ENCODE peak calls at places on chromosomes 1 and 21, in six cellular contexts. N is K562, K is uterus, Q is transverse colon, U is IMR-90, H is gastrocnemius medialis. J is an unnamed sample.

GRCh38 chr1:56525463-56526155 is 53.8 kb downstream of the PLPP3 start:
- DNase-seq in Q (peak; percentile 27), K (no peak), N (no peak), H (no peak), U (peak; percentile 60), J (peak; percentile 81)

GRCh38 chr1:161176468-161177111 is 717 bp downstream of the B4GALT3 start:
- DNase-seq in U (no peak), K (no peak), Q (no peak), H (no peak), N (no peak), J (no peak)

GRCh38 chr1:34755961-34756360 is 1.1 kb downstream of the GJB5 start:
- DNase-seq in H (no peak), N (no peak), K (no peak), U (no peak), Q (no peak), J (no peak)

GRCh38 chr1:62706985-62707745 is 19.0 kb upstream of the DOCK7 start:
- DNase-seq in N (no peak), H (no peak), Q (no peak), K (no peak), U (no peak), J (no peak)

GRCh38 chr1:63611231-63611630 is 18.0 kb downstream of the PGM1 start:
- DNase-seq in U (peak; percentile 19), H (no peak), Q (no peak), K (no peak), N (no peak), J (no peak)

GRCh38 chr1:90114521-90115141 is 119.7 kb downstream of the ZNF326 start:
- DNase-seq in U (peak; percentile 49), N (peak; percentile 60), H (no peak), K (no peak), Q (no peak), J (no peak)

GRCh38 chr1:210125143-210125542 is 107.5 kb upstream of the SERTAD4 start:
- DNase-seq in K (no peak), U (no peak), N (no peak), Q (no peak), H (no peak), J (no peak)

GRCh38 chr1:212951058-212951923 is 950 bp downstream of the VASH2 start:
- DNase-seq in H (no peak), K (no peak), N (no peak), U (no peak), Q (no peak), J (no peak)

GRCh38 chr1:19775831-19776230 is 23.9 kb downstream of the TMCO4 start:
- DNase-seq in Q (no peak), K (no peak), N (no peak), U (no peak), H (no peak), J (no peak)

GRCh38 chr1:200895448-200895799 is 724 bp downstream of the INAVA start:
- DNase-seq in U (no peak), K (no peak), N (no peak), Q (no peak), H (no peak), J (peak; percentile 62)

GRCh38 chr1:7474786-7475502 is 296.2 kb upstream of the VAMP3 start:
- DNase-seq in H (no peak), Q (no peak), U (no peak), K (no peak), N (peak; percentile 19), J (no peak)

GRCh38 chr1:97826820-97827219 is 94.0 kb downstream of the DPYD start:
- DNase-seq in N (no peak), U (no peak), H (no peak), Q (no peak), K (no peak), J (no peak)

GRCh38 chr1:87799451-87799850 is 470.8 kb downstream of the LMO4 start:
- DNase-seq in N (no peak), H (no peak), U (peak; percentile 52), K (no peak), Q (no peak), J (no peak)

GRCh38 chr1:31497601-31498000 is 78.7 kb upstream of the TINAGL1 start:
- DNase-seq in U (peak; percentile 68), K (no peak), Q (no peak), N (no peak), H (no peak), J (no peak)

GRCh38 chr1:245179706-245180105 is 24.9 kb downstream of the KIF26B start:
- DNase-seq in H (no peak), N (no peak), Q (no peak), K (no peak), U (no peak), J (no peak)

GRCh38 chr1:61533546-61533945 is 191.4 kb downstream of the TM2D1 start:
- DNase-seq in K (no peak), H (no peak), U (no peak), Q (no peak), N (no peak), J (no peak)

GRCh38 chr1:183346276-183346732 is 71.9 kb downstream of the NMNAT2 start:
- DNase-seq in N (peak; percentile 25), U (no peak), K (no peak), Q (no peak), H (no peak), J (no peak)

GRCh38 chr1:56754713-56755505 is 64.3 kb downstream of the FYB2 start:
- DNase-seq in H (no peak), N (no peak), Q (no peak), K (no peak), U (no peak), J (no peak)

DNA sequence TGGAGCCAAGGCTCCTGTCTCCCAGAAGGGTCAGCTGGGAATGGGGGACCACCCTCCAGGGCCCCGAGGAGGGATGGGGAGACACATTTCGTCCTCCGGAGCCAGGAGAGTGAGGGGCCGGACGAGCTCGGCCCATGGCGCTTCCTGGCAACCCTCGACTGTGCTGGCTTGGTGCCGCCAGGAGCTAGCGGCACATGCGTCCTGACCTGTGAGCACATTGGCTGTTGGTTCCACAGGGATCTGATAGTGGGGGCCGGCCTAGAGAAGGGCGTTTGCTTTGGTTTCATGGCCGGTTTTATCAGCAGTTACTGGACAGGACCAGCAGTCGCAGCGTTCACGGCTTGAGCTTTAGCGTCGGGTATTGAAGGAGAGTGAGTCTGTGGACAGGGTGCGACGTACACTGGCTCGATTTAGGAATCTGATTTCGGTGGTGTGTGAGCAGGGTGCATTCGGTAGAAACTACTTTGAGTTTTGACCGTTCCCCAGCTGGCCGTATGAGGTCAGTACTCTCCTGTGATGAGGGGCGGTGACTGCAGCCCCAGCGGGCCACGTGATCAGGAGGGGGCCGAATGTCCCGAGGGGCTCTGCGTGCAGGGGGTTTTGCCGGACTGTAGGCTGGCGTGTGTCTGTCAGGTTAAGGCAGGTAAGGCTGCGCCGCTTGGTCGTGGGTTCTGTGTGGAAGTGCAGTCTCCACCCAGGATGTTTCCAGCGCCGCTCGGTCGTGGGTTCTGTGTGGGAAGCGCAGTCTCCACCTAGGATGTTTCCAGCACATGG is 18.7 kb downstream of the FAAP20 start:
- DNase-seq in K (no peak), U (no peak), H (no peak), N (peak; percentile 87), Q (no peak), J (no peak)
- TF ChIP-seq CTCF in K (peak; percentile 7), U (no peak), H (no peak), N (peak; percentile 65), Q (no peak), J (no peak)

DNA sequence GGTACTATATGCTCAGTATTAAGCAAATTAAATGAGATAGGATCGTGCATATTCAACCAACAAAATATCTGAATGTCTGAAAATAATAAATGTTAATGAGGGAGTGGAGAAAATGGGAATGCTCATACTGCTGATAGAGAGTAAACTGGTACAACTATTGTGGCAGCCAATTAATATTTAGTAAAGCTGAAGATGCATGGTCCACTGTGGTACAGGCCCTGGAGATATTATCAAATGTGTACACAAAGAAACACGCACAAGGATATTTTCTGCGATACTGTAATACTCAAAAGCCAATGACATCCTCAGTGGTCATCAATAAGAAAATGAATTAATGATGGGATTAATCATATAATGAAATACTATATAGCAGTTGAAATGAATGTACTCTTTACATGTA is 25.1 kb downstream of the MRPL39 start:
- DNase-seq in H (no peak), Q (no peak), K (no peak), N (no peak), U (no peak), J (no peak)
- TF ChIP-seq POLR2A in H (no peak), Q (no peak), K (no peak), N (no peak), U (no peak), J (no peak)

DNA sequence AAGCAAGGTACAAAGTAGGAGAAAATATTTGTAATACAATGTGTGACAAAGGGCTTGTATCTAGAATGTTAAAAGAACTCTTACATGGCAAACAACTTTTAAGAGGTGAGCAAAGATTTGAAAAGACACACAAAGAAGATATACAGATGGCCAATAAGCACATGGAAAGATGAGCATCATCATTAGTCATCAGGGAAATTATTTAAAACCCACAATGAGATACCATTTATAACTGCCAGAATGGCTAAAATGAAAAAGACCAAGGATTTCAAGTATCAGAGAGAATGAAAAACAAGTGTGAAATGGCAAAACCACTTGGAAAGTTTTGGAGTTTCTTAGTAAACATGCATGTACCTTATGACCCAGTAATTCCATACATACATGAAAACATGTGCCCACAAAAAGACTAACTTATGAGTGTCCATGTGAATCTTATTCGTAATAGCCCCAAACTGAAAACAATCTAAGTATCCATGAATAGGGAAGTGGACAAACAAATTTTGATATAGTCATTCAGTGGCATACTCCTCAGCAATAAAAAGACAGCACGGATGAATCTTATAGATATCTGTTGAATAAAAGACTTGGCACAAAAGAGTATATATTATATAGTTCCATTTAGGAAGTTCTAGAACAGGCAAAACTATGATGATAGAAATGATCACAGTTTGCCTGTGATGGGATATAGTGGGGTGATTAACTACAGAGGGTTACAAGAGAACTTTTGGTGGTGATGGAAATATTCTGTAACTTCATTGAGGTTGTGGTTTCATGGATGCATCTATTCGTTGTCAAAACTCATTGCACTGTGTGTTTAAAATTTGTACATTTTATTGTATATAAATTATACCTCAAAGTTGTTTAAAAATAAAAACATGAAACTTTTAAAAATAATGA is 82.0 kb downstream of the DISP1 start:
- DNase-seq in U (peak; percentile 53), Q (no peak), K (no peak), N (no peak), H (no peak), J (no peak)
- H3K4me3 ChIP-seq in U (no peak overlapping the region), Q (no peak overlapping the region), K (no peak overlapping the region), N (no peak overlapping the region), H (peak overlapping the region; percentile 45), J (no peak overlapping the region)

GRCh38 chr1:155990340-155990739 is 12.0 kb upstream of the ARHGEF2 start:
- DNase-seq in Q (no peak), K (no peak), N (no peak), U (no peak), H (no peak), J (no peak)

GRCh38 chr1:155996166-155996565 is 17.8 kb upstream of the ARHGEF2 start:
- DNase-seq in H (no peak), N (no peak), K (no peak), Q (no peak), U (no peak), J (no peak)

GRCh38 chr1:155989992-155990325 is 11.6 kb upstream of the ARHGEF2 start:
- DNase-seq in N (no peak), H (no peak), U (no peak), K (no peak), Q (no peak), J (no peak)

GRCh38 chr1:155989242-155989991 is 11.1 kb upstream of the ARHGEF2 start:
- DNase-seq in N (peak; percentile 76), Q (peak; percentile 75), K (peak; percentile 75), U (peak; percentile 61), H (peak; percentile 42), J (peak; percentile 79)

DNA sequence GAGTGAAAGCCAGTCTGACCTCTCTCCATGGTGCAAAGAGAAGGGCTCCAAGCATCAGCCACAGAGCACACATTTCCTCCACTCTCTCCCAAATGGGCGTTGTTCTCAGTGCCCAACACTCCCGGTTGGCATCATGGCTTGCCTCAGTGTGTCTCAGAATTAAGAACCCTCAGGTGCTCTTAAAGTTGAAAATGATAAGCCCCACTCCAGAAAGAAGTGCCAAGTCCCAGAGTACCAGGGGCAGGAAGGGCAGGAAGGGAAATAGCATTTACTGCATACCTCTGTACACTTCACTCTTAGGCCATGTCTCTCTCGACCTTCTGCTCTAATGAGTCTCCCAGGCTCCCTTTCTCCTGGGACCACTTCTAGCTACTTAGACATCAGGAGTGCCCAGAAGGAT is 15.2 kb upstream of the ARHGEF2 start:
- DNase-seq in H (no peak), K (no peak), U (no peak), N (no peak), Q (no peak), J (no peak)
- TF ChIP-seq CTCF in H (no peak), K (no peak), U (no peak), N (no peak), Q (no peak), J (no peak)

J was measured in Peyer's patch.